ENCODE peak calls at places on chromosomes 2 and 18, in eight cellular contexts. B, O, N, C, J, Z, V and G are unnamed samples.
A peak's percentile ranks its signal among the peaks of the same experiment; 100 is the strongest.

GRCh38 chr18:26073742-26074141 is 16.7 kb downstream of the SS18 start:
- DNase-seq in Z (no peak), B (no peak), C (no peak), N (no peak), O (no peak), J (no peak), V (no peak), G (no peak)

GRCh38 chr2:28608061-28608828 is 112.4 kb downstream of the PLB1 start:
- DNase-seq in Z (no peak), V (peak; percentile 45), J (peak; percentile 27), B (peak; percentile 43), C (no peak), N (no peak), O (no peak), G (no peak)

GRCh38 chr18:48297139-48297538 is 112.0 kb downstream of the ZBTB7C start:
- DNase-seq in B (no peak), V (no peak), N (no peak), Z (no peak), C (peak; percentile 40), O (no peak), J (no peak), G (no peak)

GRCh38 chr2:62467100-62467474 is 38.9 kb downstream of the TMEM17 start:
- DNase-seq in C (peak; percentile 21), B (no peak), Z (no peak), V (no peak), J (no peak), N (no peak), O (no peak), G (no peak)

GRCh38 chr2:118980573-118980972 is 38.6 kb downstream of the MARCO start:
- DNase-seq in J (no peak), O (no peak), B (no peak), N (no peak), Z (no peak), V (no peak), C (no peak), G (no peak)

GRCh38 chr2:170115501-170116229 is 62.3 kb upstream of the MYO3B start:
- DNase-seq in C (no peak), O (no peak), V (no peak), B (no peak), Z (no peak), J (no peak), N (no peak), G (no peak)

GRCh38 chr2:230661072-230661957 is 51.3 kb upstream of the CAB39 start:
- DNase-seq in C (no peak), O (no peak), N (no peak), J (no peak), B (no peak), Z (no peak), V (no peak), G (no peak)

GRCh38 chr2:181407171-181407570 is 50.0 kb upstream of the ITGA4 start:
- DNase-seq in C (no peak), Z (no peak), N (no peak), V (no peak), J (no peak), B (no peak), O (no peak), G (no peak)

GRCh38 chr2:168166902-168167510 is 80.4 kb downstream of the STK39 start:
- DNase-seq in J (no peak), C (peak; percentile 70), V (no peak), N (no peak), O (no peak), B (no peak), Z (peak; percentile 78), G (peak; percentile 68)

GRCh38 chr18:32167980-32168379 is 21.9 kb upstream of the MEP1B start:
- DNase-seq in O (no peak), J (no peak), Z (no peak), V (no peak), N (no peak), B (no peak), C (peak; percentile 63), G (no peak)

GRCh38 chr2:120453635-120453998 is 107.7 kb downstream of the INHBB start:
- DNase-seq in N (no peak), B (no peak), O (no peak), Z (peak; percentile 71), C (no peak), J (no peak), V (no peak), G (no peak)

GRCh38 chr2:110679865-110680264 is 2.0 kb upstream of the BUB1 start:
- DNase-seq in B (no peak), O (no peak), Z (no peak), V (no peak), J (no peak), C (no peak), N (no peak), G (no peak)

GRCh38 chr18:63979409-63979908 is 9.6 kb downstream of the SERPINB8 start:
- DNase-seq in Z (peak; percentile 70), C (peak; percentile 33), B (peak; percentile 87), N (peak; percentile 54), J (peak; percentile 75), O (peak; percentile 81), V (peak; percentile 56), G (peak; percentile 73)

GRCh38 chr2:129490666-129491065 is 488.8 kb upstream of the RAB6C start:
- DNase-seq in V (no peak), N (no peak), Z (no peak), O (no peak), B (peak; percentile 2), J (no peak), C (no peak), G (no peak)

GRCh38 chr18:13137939-13138821 is 80.4 kb upstream of the LDLRAD4 start:
- DNase-seq in N (no peak), C (no peak), B (peak; percentile 27), Z (peak; percentile 8), V (no peak), O (no peak), J (no peak), G (no peak)

DNA sequence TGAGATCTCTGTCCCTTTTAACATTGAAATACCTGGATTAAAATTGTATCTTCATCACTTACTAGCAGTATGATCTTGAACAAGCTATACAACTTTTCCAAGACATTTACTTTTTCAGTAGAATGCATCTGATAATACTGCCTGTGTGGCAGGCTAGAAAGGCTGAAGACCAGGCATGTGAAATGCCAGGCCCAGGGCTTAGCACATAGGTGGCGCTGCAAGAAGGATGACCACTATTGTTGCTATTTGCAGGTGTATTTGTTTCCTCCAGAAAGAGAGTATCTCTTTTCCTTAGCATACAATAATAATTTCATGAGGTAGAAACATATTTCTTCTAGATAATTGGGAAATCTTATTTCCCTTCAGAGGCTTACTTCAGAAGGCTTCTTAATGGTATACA is 331.3 kb downstream of the THSD7B start:
- DNase-seq in N (peak; percentile 4), C (peak; percentile 36), J (peak; percentile 19), V (no peak), O (no peak), B (peak; percentile 57), Z (no peak), G (no peak)
- TF ChIP-seq CTCF in N (peak; percentile 68), C (peak; percentile 34), J (peak; percentile 59), V (no peak), O (no peak), B (peak; percentile 77), Z (no peak), G (peak; percentile 6)

DNA sequence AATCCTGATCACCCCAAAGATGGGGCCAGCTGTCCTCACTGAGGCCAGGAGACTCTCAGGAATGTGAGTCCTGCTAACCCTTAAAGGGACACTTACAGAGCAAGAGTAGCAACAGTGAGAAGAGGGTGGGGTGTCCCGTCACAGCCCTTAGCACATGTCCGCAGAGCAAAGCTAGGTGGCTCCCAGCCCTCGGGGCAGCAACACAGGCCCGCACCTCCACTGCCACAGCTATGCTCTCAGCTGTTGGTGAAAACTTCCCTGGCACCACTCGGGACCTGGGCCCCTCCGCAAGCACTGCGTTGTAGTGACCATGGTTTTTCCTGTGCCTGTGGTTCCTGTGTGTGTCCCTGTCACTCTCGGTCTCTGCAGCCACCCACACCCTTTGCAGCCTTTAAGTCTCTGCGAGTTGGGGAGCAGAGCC is 76.4 kb upstream of the UXS1 start:
- DNase-seq in B (peak; percentile 11), N (no peak), Z (no peak), C (no peak), V (no peak), O (no peak), J (no peak), G (no peak)
- H3K4me3 ChIP-seq in B (peak overlapping the region; percentile 73), N (no peak overlapping the region), Z (no peak overlapping the region), C (no peak overlapping the region), V (no peak overlapping the region), O (no peak overlapping the region), J (no peak overlapping the region), G (no peak overlapping the region)

GRCh38 chr2:98871506-98871905 is 64.5 kb downstream of the CRACDL start:
- DNase-seq in V (no peak), O (no peak), B (no peak), C (no peak), Z (no peak), J (no peak), N (no peak), G (no peak)

GRCh38 chr2:98869272-98869641 is 66.8 kb downstream of the CRACDL start:
- DNase-seq in Z (no peak), J (no peak), V (no peak), B (peak; percentile 55), O (no peak), N (no peak), C (peak; percentile 92), G (no peak)

GRCh38 chr2:98869868-98870267 is 66.2 kb downstream of the CRACDL start:
- DNase-seq in C (peak; percentile 74), J (no peak), B (no peak), V (no peak), Z (no peak), O (no peak), N (no peak), G (no peak)

GRCh38 chr2:98872526-98872925 is 63.5 kb downstream of the CRACDL start:
- DNase-seq in N (no peak), B (no peak), Z (no peak), O (no peak), J (no peak), C (no peak), V (no peak), G (no peak)

GRCh38 chr2:98870516-98871158 is 65.4 kb downstream of the CRACDL start:
- DNase-seq in C (no peak), V (no peak), Z (no peak), B (peak; percentile 48), O (no peak), J (peak; percentile 37), N (no peak), G (no peak)
- TF ChIP-seq CTCF in C (no peak), V (no peak), Z (no peak), B (peak; percentile 65), O (no peak), J (peak; percentile 11), N (no peak), G (no peak)

GRCh38 chr2:56229397-56230060 is 45.7 kb downstream of the CCDC85A start:
- DNase-seq in V (no peak), N (no peak), B (no peak), J (no peak), C (no peak), Z (no peak), O (no peak), G (no peak)

GRCh38 chr2:56231361-56231760 is 47.6 kb downstream of the CCDC85A start:
- DNase-seq in J (no peak), Z (no peak), C (no peak), V (no peak), N (no peak), B (no peak), O (no peak), G (no peak)

GRCh38 chr2:56230171-56230570 is 46.4 kb downstream of the CCDC85A start:
- DNase-seq in Z (peak; percentile 0), N (no peak), C (peak; percentile 14), J (no peak), O (no peak), V (no peak), B (no peak), G (no peak)

GRCh38 chr2:56234241-56234640 is 50.5 kb downstream of the CCDC85A start:
- DNase-seq in J (peak; percentile 4), Z (no peak), V (no peak), B (no peak), O (no peak), C (no peak), N (no peak), G (no peak)

GRCh38 chr2:56232912-56233311 is 49.1 kb downstream of the CCDC85A start:
- DNase-seq in B (peak; percentile 71), N (no peak), C (no peak), V (no peak), O (no peak), Z (no peak), J (peak; percentile 19), G (no peak)
- H3K4me3 ChIP-seq in B (no peak overlapping the region), N (no peak overlapping the region), C (no peak overlapping the region), V (no peak overlapping the region), O (no peak overlapping the region), Z (no peak overlapping the region), J (no peak overlapping the region), G (no peak overlapping the region)